ENCODE peak calls at places on chromosomes 7 and 10, in four cellular contexts. W is pancreas, X is Panc1, H is left lung. G is an unnamed sample.
A peak's percentile ranks its signal among the peaks of the same experiment; 100 is the strongest.

GRCh38 chr7:37119296-37119695 is 329.4 kb downstream of the ELMO1 start:
- DNase-seq in W (no peak), X (no peak), H (no peak), G (peak; percentile 3)

GRCh38 chr10:67011480-67011879 is 85.6 kb downstream of the LRRTM3 start:
- DNase-seq in W (no peak), H (no peak), X (no peak), G (no peak)

GRCh38 chr10:7296648-7297047 is 114.2 kb downstream of the SFMBT2 start:
- DNase-seq in X (no peak), H (no peak), W (no peak), G (no peak)

GRCh38 chr10:60963441-60964256 is 19.7 kb upstream of the RHOBTB1 start:
- DNase-seq in X (no peak), H (no peak), W (no peak), G (no peak)

GRCh38 chr7:21702303-21702702 is 159.5 kb downstream of the DNAH11 start:
- DNase-seq in X (no peak), H (no peak), W (no peak), G (no peak)

GRCh38 chr10:49662169-49662830 is 17.2 kb upstream of the C10orf53 start:
- DNase-seq in W (no peak), X (no peak), H (no peak), G (no peak)

GRCh38 chr7:69736411-69736810 is 138.1 kb downstream of the AUTS2 start:
- DNase-seq in W (no peak), X (no peak), H (no peak), G (no peak)

GRCh38 chr10:124378817-124379510 is 39.8 kb downstream of the OAT start:
- DNase-seq in W (no peak), H (peak; percentile 51), X (no peak), G (no peak)

GRCh38 chr7:150972746-150973145 is 5.4 kb downstream of the KCNH2 start:
- DNase-seq in W (no peak), X (no peak), H (no peak), G (no peak)

GRCh38 chr7:134676743-134677142 is 30.1 kb downstream of the BPGM start:
- DNase-seq in X (no peak), H (no peak), W (no peak), G (no peak)

GRCh38 chr7:126790763-126791162 is 462.0 kb downstream of the GRM8 start:
- DNase-seq in H (no peak), X (no peak), W (no peak), G (no peak)

GRCh38 chr7:1446611-1447032 is 12.6 kb downstream of the MICALL2 start:
- DNase-seq in H (no peak), X (no peak), W (no peak), G (no peak)

GRCh38 chr10:93827035-93827804 is 66.6 kb upstream of the SLC35G1 start:
- DNase-seq in H (no peak), X (no peak), W (no peak), G (no peak)

GRCh38 chr7:139619367-139619657 is 95.8 kb downstream of the CLEC2L start:
- DNase-seq in X (no peak), H (no peak), W (no peak), G (peak; percentile 14)

GRCh38 chr10:49287689-49288340 is 11.2 kb upstream of the C10orf71 start:
- DNase-seq in H (peak; percentile 13), W (no peak), X (no peak), G (no peak)

GRCh38 chr7:47819054-47819920 is 129.0 kb downstream of the PKD1L1 start:
- DNase-seq in X (peak; percentile 82), H (peak; percentile 67), W (peak; percentile 78), G (peak; percentile 23)

GRCh38 chr7:157619753-157620525 is 283.1 kb downstream of the DNAJB6 start:
- DNase-seq in X (no peak), H (no peak), W (no peak), G (no peak)

GRCh38 chr7:15463801-15464761 is 97.7 kb downstream of the AGMO start:
- DNase-seq in W (no peak), H (no peak), X (no peak), G (no peak)

GRCh38 chr7:33067921-33068320 is 5.3 kb upstream of the NT5C3A start:
- DNase-seq in W (no peak), H (no peak), X (no peak), G (no peak)

GRCh38 chr7:139650429-139651100 is 127.1 kb downstream of the CLEC2L start:
- DNase-seq in H (no peak), W (no peak), X (no peak), G (no peak)

GRCh38 chr10:12839941-12840611 is 161.4 kb downstream of the CCDC3 start:
- DNase-seq in X (no peak), H (no peak), W (no peak), G (no peak)

GRCh38 chr10:121601458-121601857 is 3.2 kb upstream of the FGFR2 start:
- DNase-seq in X (no peak), H (no peak), W (no peak), G (no peak)

GRCh38 chr7:81482600-81483186 is 287.2 kb downstream of the HGF start:
- DNase-seq in H (no peak), W (no peak), X (no peak), G (no peak)

GRCh38 chr7:143938522-143939243 is 3.6 kb downstream of the OR2F2 start:
- DNase-seq in H (no peak), X (no peak), W (no peak), G (no peak)

GRCh38 chr7:101816499-101817030 is 861 bp upstream of the CUX1 start:
- DNase-seq in H (peak; percentile 57), W (peak; percentile 86), X (no peak), G (no peak)

GRCh38 chr10:119495545-119495944 is 47.0 kb downstream of the RGS10 start:
- DNase-seq in H (no peak), W (no peak), X (no peak), G (no peak)

GRCh38 chr10:43734716-43735115 is 86.0 kb upstream of the ZNF32 start:
- DNase-seq in W (no peak), X (no peak), H (no peak), G (peak; percentile 10)

GRCh38 chr7:2688409-2689342 is 674 bp downstream of the AMZ1 start:
- DNase-seq in H (no peak), X (no peak), W (no peak), G (no peak)

GRCh38 chr10:1227505-1228402 is 171.6 kb downstream of the WDR37 start:
- DNase-seq in W (no peak), H (no peak), X (no peak), G (no peak)
- TF ChIP-seq CTCF in W (no peak), H (no peak), X (no peak), G (no peak)

DNA sequence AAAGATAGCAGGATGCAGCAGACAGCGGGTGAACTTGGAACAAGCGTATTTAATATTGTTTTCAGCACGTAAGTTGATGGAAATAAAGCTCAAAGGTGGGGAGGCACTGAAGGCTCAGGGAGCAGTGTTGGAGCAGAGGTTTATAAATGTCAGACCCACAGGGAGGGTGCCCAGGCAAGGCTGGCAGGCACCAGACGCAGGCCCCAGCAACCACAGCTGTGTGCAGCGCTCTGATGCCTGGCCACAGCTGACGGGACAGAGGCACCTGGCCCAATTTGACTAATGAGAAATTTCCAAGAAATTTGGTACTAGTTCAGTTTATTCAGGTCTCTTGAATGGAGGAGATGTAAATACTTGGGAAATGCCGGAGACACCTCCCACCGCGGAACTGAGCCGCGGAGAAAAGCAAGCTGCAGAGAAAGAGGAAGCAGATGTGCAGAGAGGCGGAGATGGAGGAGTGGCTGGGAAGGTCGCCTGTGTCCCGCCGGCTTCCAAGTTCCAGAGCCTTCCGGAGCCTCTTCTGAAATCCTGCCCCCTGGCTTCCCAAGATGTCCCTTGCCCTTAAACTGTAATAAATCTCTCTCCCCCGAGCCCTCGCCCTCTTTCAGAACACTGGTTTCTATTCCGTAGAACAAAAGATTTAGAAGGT is 38.3 kb upstream of the PLXNA4 start:
- DNase-seq in X (no peak), W (peak; percentile 56), H (peak; percentile 60), G (no peak)
- H3K4me3 ChIP-seq in X (no peak overlapping the region), W (peak overlapping the region; percentile 25), H (no peak overlapping the region), G (peak overlapping the region; percentile 2)

DNA sequence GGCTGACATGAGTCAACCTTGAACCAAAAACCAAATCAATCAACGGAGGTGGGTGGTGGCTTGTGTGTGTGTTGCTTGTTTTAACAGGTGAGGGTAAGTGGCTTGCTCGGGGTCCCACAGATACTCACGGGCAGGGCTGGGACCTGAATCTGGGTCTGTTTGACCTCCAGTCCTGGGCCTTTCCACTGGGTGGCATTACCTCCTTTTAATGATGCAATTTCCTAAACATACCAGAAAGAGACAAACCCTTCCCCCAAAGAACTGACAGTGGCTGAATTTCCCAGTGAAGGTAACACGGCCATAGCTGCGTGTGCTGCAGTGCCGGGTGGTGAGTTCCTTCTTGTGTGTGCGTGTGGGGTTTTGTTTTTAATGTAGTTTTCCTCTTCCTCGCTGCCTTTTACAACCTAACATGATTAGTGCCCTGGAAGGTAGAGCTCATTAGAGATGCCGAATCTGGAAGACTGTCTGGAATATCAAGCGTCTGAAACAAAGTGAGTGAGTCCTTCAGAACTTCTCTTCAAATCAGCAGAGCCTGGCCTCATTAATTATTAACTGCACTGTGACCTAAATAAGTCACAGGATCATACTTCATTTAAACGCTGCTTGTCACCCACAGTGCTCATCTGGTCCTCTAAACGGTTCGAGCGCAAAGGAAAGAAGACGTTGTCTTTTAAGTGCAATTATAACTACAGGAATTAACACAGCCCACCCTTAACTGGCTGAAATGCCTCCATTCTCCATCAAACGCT is 166.1 kb upstream of the TCERG1L start:
- DNase-seq in X (no peak), H (no peak), W (no peak), G (no peak)
- TF ChIP-seq CTCF in X (no peak), H (no peak), W (no peak), G (no peak)

GRCh38 chr10:28875535-28876208 is 198.4 kb downstream of the BAMBI start:
- DNase-seq in X (no peak), W (no peak), H (no peak), G (no peak)
- H3K4me3 ChIP-seq in X (no peak overlapping the region), W (no peak overlapping the region), H (no peak overlapping the region), G (no peak overlapping the region)

G was measured in AG04449.